ENCODE peak calls at places on chromosome 9, in nine cellular contexts. I is suprapubic skin, K is HT-29, J is retina, T is heart right ventricle, M is aorta, Q is NCI-H1092 treated with DMSO at 0.1 percent for 48 hours, O is PC-3, L is dermis blood vessel endothelial cell. Z is an unnamed sample.

GRCh38 chr9:38024036-38024681 is 44.9 kb downstream of the SHB start:
- DNase-seq in L (peak; percentile 40), K (peak; percentile 50), Q (peak; percentile 67), J (peak; percentile 54), M (peak; percentile 87), O (no peak), T (no peak), I (no peak), Z (no peak)

GRCh38 chr9:130660683-130661460 is 3.5 kb upstream of the PRDM12 start:
- DNase-seq in L (no peak), K (no peak), I (no peak), J (peak; percentile 66), Q (no peak), M (no peak), O (no peak), T (no peak), Z (no peak)

GRCh38 chr9:88954073-88954472 is 37.2 kb upstream of the S1PR3 start:
- DNase-seq in M (no peak), I (no peak), Q (no peak), J (no peak), L (no peak), O (no peak), K (no peak), T (no peak), Z (no peak)

GRCh38 chr9:99588299-99588698 is 233.4 kb upstream of the NR4A3 start:
- DNase-seq in K (no peak), J (no peak), I (no peak), T (no peak), L (no peak), O (no peak), M (no peak), Q (no peak), Z (no peak)

GRCh38 chr9:133347985-133348762 is at the start of the genes MED22 and RPL7A:
- DNase-seq in O (peak; percentile 91), M (peak; percentile 97), J (peak; percentile 99), I (peak; percentile 97), L (peak; percentile 97), T (peak; percentile 91), K (peak; percentile 95), Q (peak; percentile 97), Z (peak; percentile 95)

GRCh38 chr9:3191715-3192114 is 334.1 kb downstream of the RFX3 start:
- DNase-seq in M (no peak), L (no peak), J (no peak), K (no peak), T (no peak), I (no peak), Q (peak; percentile 84), O (no peak), Z (no peak)

GRCh38 chr9:113523421-113524141 is 60.1 kb downstream of the RGS3 start:
- DNase-seq in M (no peak), K (no peak), J (no peak), O (no peak), L (peak; percentile 78), Q (no peak), I (no peak), T (peak; percentile 63), Z (no peak)

GRCh38 chr9:99491408-99492259 is 269.6 kb downstream of the SEC61B start:
- DNase-seq in O (no peak), J (no peak), M (no peak), L (no peak), K (no peak), T (no peak), I (no peak), Q (no peak), Z (no peak)

GRCh38 chr9:98794802-98795201 is 1.6 kb downstream of the ANKS6 start:
- DNase-seq in M (no peak), K (no peak), Q (no peak), O (no peak), I (no peak), T (no peak), J (no peak), L (no peak), Z (no peak)

GRCh38 chr9:94289691-94290090 is 30.6 kb downstream of the ZNF169 start:
- DNase-seq in K (no peak), M (no peak), O (peak; percentile 39), J (no peak), Q (no peak), L (no peak), T (no peak), I (no peak), Z (no peak)

GRCh38 chr9:121895836-121896544 is 197.1 kb downstream of the TTLL11 start:
- DNase-seq in M (no peak), K (peak; percentile 13), O (no peak), Q (peak; percentile 34), L (peak; percentile 57), T (peak; percentile 24), J (no peak), I (no peak), Z (peak; percentile 68)

GRCh38 chr9:20594521-20594920 is 27.8 kb downstream of the MLLT3 start:
- DNase-seq in K (no peak), Q (no peak), J (no peak), T (no peak), O (no peak), L (no peak), M (no peak), I (no peak), Z (no peak)

GRCh38 chr9:34809504-34810186 is 99.7 kb upstream of the CCL21 start:
- DNase-seq in K (no peak), J (peak; percentile 78), I (no peak), Q (peak; percentile 5), O (no peak), T (peak; percentile 22), L (peak; percentile 41), M (no peak), Z (peak; percentile 69)

GRCh38 chr9:91886433-91887031 is 63.5 kb downstream of the ROR2 start:
- DNase-seq in K (no peak), I (no peak), O (no peak), T (no peak), Q (no peak), J (no peak), L (no peak), M (no peak), Z (no peak)

GRCh38 chr9:131960311-131960710 is 119.4 kb downstream of the MED27 start:
- DNase-seq in O (peak; percentile 47), M (no peak), Q (no peak), T (no peak), L (no peak), J (no peak), K (no peak), I (no peak), Z (no peak)

GRCh38 chr9:131434673-131435072 is 40.8 kb downstream of the PRRC2B start:
- DNase-seq in I (no peak), K (no peak), M (no peak), J (no peak), O (no peak), Q (no peak), L (no peak), T (no peak), Z (no peak)

Z was measured in pancreas.